ENCODE peak calls at places on chromosome 21, in ten cellular contexts. Z is sciatic nerve; F is iPS-NIHi11; T is endothelial cell; U is IMR-90; S is amygdala; C is A172; E is H7; B is activated CD4-positive, alpha-beta T cell treated with anti-CD3 and anti-CD28 coated beads for 24 hours; K is GM13977. I is an unnamed sample.
A peak's percentile ranks its signal among the peaks of the same experiment; 100 is the strongest.

GRCh38 chr21:15480160-15480559 is 249.6 kb upstream of the USP25 start:
- DNase-seq in Z (no peak), F (no peak), T (no peak), U (no peak), S (no peak), C (no peak), E (no peak), B (peak; percentile 2), K (no peak), I (no peak)

GRCh38 chr21:33300701-33301631 is 23.8 kb upstream of the IFNAR1 start:
- DNase-seq in Z (no peak), F (no peak), T (no peak), U (no peak), S (no peak), C (peak; percentile 67), E (no peak), B (no peak), K (no peak), I (no peak)

GRCh38 chr21:34536820-34537219 is 24.8 kb upstream of the KCNE1 start:
- DNase-seq in Z (no peak), F (no peak), T (no peak), U (peak; percentile 59), S (no peak), C (peak; percentile 64), E (no peak), B (no peak), K (no peak), I (no peak)

GRCh38 chr21:14713109-14713508 is 167.0 kb upstream of the SAMSN1 start:
- DNase-seq in Z (no peak), F (no peak), T (no peak), U (no peak), S (no peak), C (no peak), E (no peak), B (no peak), K (no peak), I (no peak)

GRCh38 chr21:36922861-36923260 is 43.6 kb downstream of the HLCS start:
- DNase-seq in Z (no peak), F (no peak), T (no peak), U (no peak), S (no peak), C (no peak), E (no peak), B (no peak), K (no peak), I (no peak)

GRCh38 chr21:32844076-32844475 is 72.5 kb upstream of the PAXBP1 start:
- DNase-seq in Z (no peak), F (no peak), T (no peak), U (no peak), S (no peak), C (no peak), E (no peak), B (no peak), K (no peak), I (no peak)

GRCh38 chr21:19239696-19240095 is 836.1 kb upstream of the TMPRSS15 start:
- DNase-seq in Z (no peak), F (no peak), T (no peak), U (no peak), S (no peak), C (no peak), E (no peak), B (no peak), K (no peak), I (no peak)

GRCh38 chr21:8989883-8990325 is 1531.5 kb upstream of the TPTE start:
- DNase-seq in Z (no peak), F (no peak), T (peak; percentile 66), U (no peak), S (no peak), C (peak; percentile 56), E (peak; percentile 28), B (no peak), K (peak; percentile 35), I (no peak)

GRCh38 chr21:32233055-32233546 is 45.7 kb downstream of the MIS18A start:
- DNase-seq in Z (no peak), F (no peak), T (no peak), U (peak; percentile 5), S (no peak), C (no peak), E (no peak), B (no peak), K (no peak), I (no peak)

GRCh38 chr21:43916691-43917514 is 51.9 kb downstream of the AGPAT3 start:
- DNase-seq in Z (no peak), F (no peak), T (no peak), U (peak; percentile 21), S (no peak), C (no peak), E (peak; percentile 76), B (peak; percentile 43), K (peak; percentile 86), I (no peak)

GRCh38 chr21:33443174-33443573 is 36.6 kb downstream of the TMEM50B start:
- DNase-seq in Z (no peak), F (no peak), T (no peak), U (no peak), S (no peak), C (no peak), E (no peak), B (no peak), K (no peak), I (no peak)

GRCh38 chr21:16587141-16587570 is 857.4 kb downstream of the USP25 start:
- DNase-seq in Z (no peak), F (peak; percentile 20), T (no peak), U (peak; percentile 65), S (peak; percentile 44), C (peak; percentile 82), E (no peak), B (no peak), K (no peak), I (peak; percentile 66)

GRCh38 chr21:25983745-25984144 is 186.8 kb downstream of the APP start:
- DNase-seq in Z (no peak), F (no peak), T (no peak), U (no peak), S (no peak), C (no peak), E (no peak), B (no peak), K (no peak), I (no peak)

I was measured in Caki2.